ENCODE peak calls at places on chromosome 20, in eight cellular contexts. R, H, I, C, B, N, Q and S are unnamed samples.

GRCh38 chr20:12327205-12327604 is 409.5 kb downstream of the BTBD3 start:
- DNase-seq in R (no peak), H (no peak), I (no peak), C (no peak), B (no peak), N (no peak), Q (no peak), S (no peak)

GRCh38 chr20:20525756-20526155 is 157.9 kb downstream of the INSM1 start:
- DNase-seq in R (no peak), H (no peak), I (no peak), C (peak; percentile 31), B (no peak), N (no peak), Q (peak; percentile 51), S (no peak)

GRCh38 chr20:40754372-40754943 is 65.4 kb upstream of the MAFB start:
- DNase-seq in R (no peak), H (no peak), I (peak; percentile 36), C (peak; percentile 6), B (no peak), N (no peak), Q (no peak), S (no peak)

GRCh38 chr20:7627734-7628663 is 312.3 kb downstream of the HAO1 start:
- DNase-seq in R (no peak), H (no peak), I (no peak), C (no peak), B (no peak), N (no peak), Q (no peak), S (peak; percentile 28)

GRCh38 chr20:8346898-8347297 is 214.8 kb downstream of the PLCB1 start:
- DNase-seq in R (no peak), H (no peak), I (no peak), C (no peak), B (no peak), N (no peak), Q (no peak), S (no peak)

GRCh38 chr20:57071283-57071701 is 195.1 kb downstream of the BMP7 start:
- DNase-seq in R (no peak), H (no peak), I (no peak), C (no peak), B (peak; percentile 79), N (no peak), Q (no peak), S (no peak)

GRCh38 chr20:60224914-60225313 is 266.7 kb downstream of the CDH26 start:
- DNase-seq in R (peak; percentile 43), H (no peak), I (no peak), C (no peak), B (no peak), N (no peak), Q (no peak), S (no peak)

GRCh38 chr20:13022401-13023170 is 13.8 kb downstream of the SPTLC3 start:
- DNase-seq in R (no peak), H (no peak), I (no peak), C (no peak), B (no peak), N (no peak), Q (no peak), S (no peak)

GRCh38 chr20:63854766-63855362 is 6.4 kb upstream of the ABHD16B start:
- DNase-seq in R (no peak), H (no peak), I (no peak), C (no peak), B (no peak), N (no peak), Q (no peak), S (no peak)

GRCh38 chr20:4006640-4007039 is 8.7 kb downstream of the RNF24 start:
- DNase-seq in R (peak; percentile 86), H (no peak), I (peak; percentile 57), C (peak; percentile 66), B (no peak), N (no peak), Q (peak; percentile 61), S (no peak)

GRCh38 chr20:31710423-31711250 is 12.0 kb downstream of the BCL2L1 start:
- DNase-seq in R (peak; percentile 91), H (no peak), I (no peak), C (no peak), B (peak; percentile 71), N (no peak), Q (no peak), S (peak; percentile 83)

GRCh38 chr20:33490023-33490933 is at the start of gene CBFA2T2:
- DNase-seq in R (peak; percentile 54), H (no peak), I (peak; percentile 68), C (peak; percentile 38), B (peak; percentile 36), N (no peak), Q (no peak), S (no peak)

GRCh38 chr20:25233016-25233772 is 14.7 kb upstream of the PYGB start:
- DNase-seq in R (no peak), H (no peak), I (no peak), C (no peak), B (peak; percentile 90), N (no peak), Q (no peak), S (no peak)

GRCh38 chr20:57795347-57795697 is 85.5 kb upstream of the PMEPA1 start:
- DNase-seq in R (no peak), H (no peak), I (no peak), C (no peak), B (peak; percentile 49), N (no peak), Q (no peak), S (no peak)

GRCh38 chr20:50121858-50122271 is 8.9 kb upstream of the UBE2V1 start:
- DNase-seq in R (no peak), H (no peak), I (no peak), C (no peak), B (no peak), N (no peak), Q (peak; percentile 24), S (no peak)

GRCh38 chr20:43914286-43914685 is 366 bp upstream of the TOX2 start:
- DNase-seq in R (no peak), H (no peak), I (no peak), C (no peak), B (no peak), N (no peak), Q (no peak), S (no peak)

GRCh38 chr20:10555865-10556308 is 117.9 kb downstream of the JAG1 start:
- DNase-seq in R (no peak), H (no peak), I (no peak), C (no peak), B (peak; percentile 65), N (no peak), Q (no peak), S (no peak)

GRCh38 chr20:906703-907102 is 9.4 kb downstream of the ANGPT4 start:
- DNase-seq in R (no peak), H (no peak), I (no peak), C (no peak), B (no peak), N (no peak), Q (no peak), S (no peak)

GRCh38 chr20:41256516-41256915 is 61.0 kb downstream of the ZHX3 start:
- DNase-seq in R (no peak), H (no peak), I (no peak), C (no peak), B (no peak), N (no peak), Q (no peak), S (no peak)

GRCh38 chr20:35009665-35010328 is 54.1 kb downstream of the MYH7B start:
- DNase-seq in R (no peak), H (no peak), I (peak; percentile 21), C (no peak), B (no peak), N (no peak), Q (no peak), S (no peak)

GRCh38 chr20:41480054-41480770 is 113.6 kb upstream of the EMILIN3 start:
- DNase-seq in R (no peak), H (no peak), I (no peak), C (no peak), B (no peak), N (no peak), Q (no peak), S (no peak)

GRCh38 chr20:46357030-46357514 is 48.8 kb upstream of the CDH22 start:
- DNase-seq in R (no peak), H (no peak), I (peak; percentile 74), C (no peak), B (no peak), N (no peak), Q (no peak), S (no peak)

GRCh38 chr20:54340206-54340605 is 132.3 kb downstream of the PFDN4 start:
- DNase-seq in R (no peak), H (no peak), I (no peak), C (no peak), B (no peak), N (no peak), Q (no peak), S (no peak)

GRCh38 chr20:8662433-8662954 is 406.4 kb upstream of the PLCB4 start:
- DNase-seq in R (peak; percentile 12), H (no peak), I (no peak), C (no peak), B (no peak), N (no peak), Q (no peak), S (no peak)

GRCh38 chr20:49862607-49863200 is 50.1 kb downstream of the SLC9A8 start:
- DNase-seq in R (no peak), H (no peak), I (no peak), C (no peak), B (no peak), N (no peak), Q (no peak), S (no peak)

GRCh38 chr20:58702859-58703648 is 10.5 kb downstream of the NPEPL1 start:
- DNase-seq in R (no peak), H (no peak), I (no peak), C (no peak), B (no peak), N (no peak), Q (no peak), S (no peak)

GRCh38 chr20:51695574-51696303 is 72.5 kb downstream of the ATP9A start:
- DNase-seq in R (no peak), H (peak; percentile 40), I (no peak), C (no peak), B (peak; percentile 53), N (no peak), Q (no peak), S (no peak)

GRCh38 chr20:48189177-48189576 is 403.9 kb upstream of the SULF2 start:
- DNase-seq in R (peak; percentile 47), H (no peak), I (no peak), C (no peak), B (peak; percentile 49), N (no peak), Q (no peak), S (no peak)

GRCh38 chr20:14879020-14879697 is 541.7 kb upstream of the FLRT3 start:
- DNase-seq in R (no peak), H (peak; percentile 23), I (no peak), C (no peak), B (peak; percentile 88), N (no peak), Q (no peak), S (peak; percentile 85)

GRCh38 chr20:663315-664090 is 10.5 kb upstream of the SRXN1 start:
- DNase-seq in R (no peak), H (no peak), I (no peak), C (no peak), B (no peak), N (no peak), Q (no peak), S (no peak)

GRCh38 chr20:50551288-50551687 is 41.1 kb downstream of the PTPN1 start:
- DNase-seq in R (peak; percentile 94), H (no peak), I (no peak), C (no peak), B (no peak), N (no peak), Q (no peak), S (no peak)

GRCh38 chr20:49690899-49691620 is 22.6 kb downstream of the B4GALT5 start:
- DNase-seq in R (no peak), H (no peak), I (peak; percentile 69), C (no peak), B (no peak), N (no peak), Q (no peak), S (no peak)

GRCh38 chr20:47334022-47334551 is 22.4 kb downstream of the ZMYND8 start:
- DNase-seq in R (no peak), H (peak; percentile 88), I (no peak), C (no peak), B (peak; percentile 97), N (no peak), Q (no peak), S (peak; percentile 85)

GRCh38 chr20:36881888-36882287 is 6.0 kb downstream of the TLDC2 start:
- DNase-seq in R (no peak), H (no peak), I (no peak), C (no peak), B (no peak), N (no peak), Q (no peak), S (no peak)